ENCODE peak calls at places on chromosomes 12 and 14, in ten cellular contexts. O, W, V, E, P, A, S, C, D and U are unnamed samples.

GRCh38 chr12:102800565-102800964 is 116.5 kb downstream of the PAH start:
- DNase-seq in O (no peak), W (no peak), V (no peak), E (no peak), P (no peak), A (no peak), S (no peak), C (no peak), D (no peak), U (no peak)

GRCh38 chr12:128871516-128871892 is 18.2 kb downstream of the GLT1D1 start:
- DNase-seq in O (no peak), W (no peak), V (no peak), E (no peak), P (no peak), A (no peak), S (no peak), C (no peak), D (no peak), U (no peak)

GRCh38 chr12:2902287-2902880 is 11.7 kb downstream of the TULP3 start:
- DNase-seq in O (no peak), W (peak; percentile 35), V (peak; percentile 19), E (peak; percentile 50), P (no peak), A (no peak), S (peak; percentile 45), C (peak; percentile 50), D (no peak), U (peak; percentile 37)

GRCh38 chr14:90263748-90264449 is 7.5 kb downstream of the PSMC1 start:
- DNase-seq in O (no peak), W (no peak), V (no peak), E (no peak), P (no peak), A (no peak), S (no peak), C (no peak), D (no peak), U (no peak)

GRCh38 chr14:93891756-93892504 is 35.2 kb upstream of the FAM181A start:
- DNase-seq in O (no peak), W (no peak), V (no peak), E (no peak), P (no peak), A (no peak), S (no peak), C (no peak), D (no peak), U (no peak)

GRCh38 chr12:26298785-26299621 is 103.6 kb downstream of the SSPN start:
- DNase-seq in O (no peak), W (no peak), V (no peak), E (no peak), P (no peak), A (no peak), S (no peak), C (peak; percentile 83), D (no peak), U (peak; percentile 12)

GRCh38 chr14:73058923-73059311 is 583 bp downstream of the RBM25 start:
- DNase-seq in O (peak; percentile 46), W (peak; percentile 45), V (peak; percentile 20), E (peak; percentile 39), P (no peak), A (no peak), S (peak; percentile 26), C (peak; percentile 14), D (no peak), U (peak; percentile 74)

GRCh38 chr12:131047789-131048610 is 94.3 kb downstream of the ADGRD1 start:
- DNase-seq in O (no peak), W (no peak), V (no peak), E (no peak), P (no peak), A (no peak), S (no peak), C (no peak), D (no peak), U (peak; percentile 50)

GRCh38 chr12:65821336-65821735 is 2.9 kb upstream of the HMGA2 start:
- DNase-seq in O (peak; percentile 91), W (no peak), V (no peak), E (no peak), P (no peak), A (no peak), S (no peak), C (peak; percentile 36), D (no peak), U (no peak)

GRCh38 chr12:113469893-113470743 is 1.6 kb downstream of the LHX5 start:
- DNase-seq in O (no peak), W (no peak), V (no peak), E (no peak), P (no peak), A (no peak), S (no peak), C (no peak), D (no peak), U (no peak)

GRCh38 chr12:113467154-113467513 is 4.5 kb downstream of the LHX5 start:
- DNase-seq in O (no peak), W (no peak), V (no peak), E (no peak), P (no peak), A (no peak), S (no peak), C (no peak), D (no peak), U (peak; percentile 68)

GRCh38 chr12:113469224-113469652 is 2.4 kb downstream of the LHX5 start:
- DNase-seq in O (no peak), W (no peak), V (no peak), E (no peak), P (no peak), A (no peak), S (no peak), C (no peak), D (no peak), U (no peak)

GRCh38 chr12:113467514-113468364 is 3.9 kb downstream of the LHX5 start:
- DNase-seq in O (no peak), W (no peak), V (no peak), E (no peak), P (no peak), A (no peak), S (no peak), C (no peak), D (no peak), U (peak; percentile 76)

GRCh38 chr12:113468365-113469223 is 3.1 kb downstream of the LHX5 start:
- DNase-seq in O (no peak), W (no peak), V (no peak), E (no peak), P (no peak), A (no peak), S (no peak), C (no peak), D (no peak), U (peak; percentile 83)
- H3K4me3 ChIP-seq in O (no peak overlapping the region), W (no peak overlapping the region), V (no peak overlapping the region), E (no peak overlapping the region), P (no peak overlapping the region), A (peak overlapping the region; percentile 41), S (no peak overlapping the region), C (no peak overlapping the region), D (peak overlapping the region; percentile 43), U (peak overlapping the region; percentile 35)

GRCh38 chr12:52662093-52663006 is 10.3 kb upstream of the KRT2 start:
- DNase-seq in O (no peak), W (no peak), V (no peak), E (no peak), P (no peak), A (no peak), S (no peak), C (no peak), D (no peak), U (no peak)
- H3K27me3 ChIP-seq in O (peaks cover 12% of the 10 kb centered on the region), W (no peaks in the 10 kb centered on the region), V (no peaks in the 10 kb centered on the region), E (no peaks in the 10 kb centered on the region), P (no peaks in the 10 kb centered on the region), A (no peaks in the 10 kb centered on the region), S (peaks cover 15% of the 10 kb centered on the region), C (peaks cover 22% of the 10 kb centered on the region), D (no peaks in the 10 kb centered on the region), U (no peaks in the 10 kb centered on the region)

DNA sequence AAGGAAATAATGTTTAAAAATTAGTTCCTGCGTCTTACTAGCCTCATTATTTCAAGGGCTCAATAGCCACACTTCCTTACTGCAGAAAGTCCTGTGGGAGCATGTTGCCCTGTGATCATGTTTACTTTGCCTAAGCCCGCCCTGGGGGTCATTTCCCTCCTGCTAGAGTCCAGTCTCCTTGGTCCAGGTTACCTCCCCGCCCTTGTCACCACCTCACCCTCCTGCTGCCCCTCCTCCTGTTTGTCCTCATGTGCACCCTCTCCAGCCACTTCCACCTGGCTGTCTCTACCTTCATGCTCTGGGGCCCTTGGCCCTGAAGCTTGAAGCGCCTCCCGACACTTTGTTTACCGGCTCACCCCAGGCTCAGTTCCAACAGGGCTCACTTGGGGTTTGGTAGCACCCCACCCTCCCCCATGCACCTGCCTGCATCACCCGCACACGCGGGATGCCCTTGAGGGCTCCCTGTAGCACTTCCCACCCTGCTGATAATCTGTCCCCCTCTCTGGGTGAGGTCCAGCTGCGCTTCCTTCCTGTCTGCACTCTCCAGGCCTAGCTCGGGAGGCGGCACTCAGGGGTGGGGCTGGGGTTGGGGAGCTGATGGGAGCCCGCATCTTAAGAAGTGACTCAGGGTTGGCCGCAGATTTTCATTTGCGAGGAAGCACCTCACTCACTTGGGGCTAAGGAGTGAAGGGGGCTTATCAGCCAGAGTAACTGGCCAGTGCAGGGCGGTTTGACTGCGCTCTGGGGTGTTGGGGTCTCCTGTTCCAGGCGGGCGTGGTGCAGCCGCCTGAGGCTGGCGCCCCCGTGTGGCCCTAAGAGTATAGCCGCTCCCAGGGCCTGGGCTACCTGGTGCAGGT is 40.1 kb downstream of the SMIM41 start:
- DNase-seq in O (no peak), W (no peak), V (peak; percentile 59), E (peak; percentile 54), P (no peak), A (peak; percentile 75), S (no peak), C (no peak), D (no peak), U (peak; percentile 95)
- H3K4me3 ChIP-seq in O (no peak overlapping the region), W (no peak overlapping the region), V (no peak overlapping the region), E (no peak overlapping the region), P (no peak overlapping the region), A (no peak overlapping the region), S (no peak overlapping the region), C (no peak overlapping the region), D (no peak overlapping the region), U (peak overlapping the region; percentile 26)

GRCh38 chr14:22177870-22178269 is 411.2 kb downstream of the DAD1 start:
- DNase-seq in O (no peak), W (no peak), V (no peak), E (no peak), P (no peak), A (no peak), S (no peak), C (peak; percentile 45), D (no peak), U (no peak)

GRCh38 chr14:22178330-22178981 is 410.6 kb downstream of the DAD1 start:
- DNase-seq in O (no peak), W (peak; percentile 27), V (no peak), E (no peak), P (no peak), A (no peak), S (no peak), C (peak; percentile 20), D (no peak), U (no peak)

GRCh38 chr14:22179190-22179589 is 409.8 kb downstream of the DAD1 start:
- DNase-seq in O (no peak), W (no peak), V (no peak), E (no peak), P (no peak), A (no peak), S (no peak), C (peak; percentile 10), D (no peak), U (no peak)

GRCh38 chr14:22174412-22174811 is 414.6 kb downstream of the DAD1 start:
- DNase-seq in O (no peak), W (no peak), V (no peak), E (no peak), P (no peak), A (no peak), S (no peak), C (no peak), D (no peak), U (no peak)

GRCh38 chr14:22176930-22177329 is 412.1 kb downstream of the DAD1 start:
- DNase-seq in O (no peak), W (no peak), V (no peak), E (no peak), P (no peak), A (no peak), S (no peak), C (no peak), D (no peak), U (no peak)
- H3K27me3 ChIP-seq in O (no peaks in the 10 kb centered on the region), W (no peaks in the 10 kb centered on the region), V (no peaks in the 10 kb centered on the region), E (no peaks in the 10 kb centered on the region), P (no peaks in the 10 kb centered on the region), A (no peaks in the 10 kb centered on the region), S (no peaks in the 10 kb centered on the region), C (no peaks in the 10 kb centered on the region), D (no peaks in the 10 kb centered on the region), U (no peaks in the 10 kb centered on the region)